ENCODE peak calls at places on chromosomes 12 and 14, in nine cellular contexts. P is psoas muscle; E is nephron progenitor cell; L is NCI-H446 treated with DMSO at 0.1 percent for 48 hours; B is hypothalamus; Q is choroid plexus epithelial cell; H is cardiac septum; F is CD8-positive, alpha-beta T cell; I is cardiac fibroblast. G is an unnamed sample.

GRCh38 chr14:68392393-68393085 is 400.3 kb downstream of the ZFP36L1 start:
- DNase-seq in B (peak), P (peak), F (no peak), E (no peak), I (no peak), Q (peak), H (no peak), L (no peak), G (peak)

GRCh38 chr14:61601923-61602732 is 93.2 kb upstream of the HIF1A start:
- DNase-seq in L (no peak), Q (no peak), F (no peak), I (no peak), B (no peak), E (peak), H (no peak), P (no peak), G (no peak)

GRCh38 chr12:113208041-113208934 is 13.0 kb upstream of the TPCN1 start:
- DNase-seq in E (no peak), F (peak), B (peak), L (no peak), Q (peak), P (no peak), I (no peak), H (no peak), G (peak)

GRCh38 chr12:12333980-12334709 is 15.9 kb downstream of the MANSC1 start:
- DNase-seq in E (peak), Q (peak), L (peak), I (peak), B (no peak), H (no peak), P (peak), F (peak), G (peak)

GRCh38 chr12:116774020-116774419 is 35.9 kb downstream of the RNFT2 start:
- DNase-seq in P (no peak), L (no peak), I (no peak), Q (no peak), E (no peak), B (no peak), H (no peak), F (no peak), G (no peak)

GRCh38 chr14:91883770-91884169 is 16.4 kb upstream of the TC2N start:
- DNase-seq in E (no peak), I (peak), F (no peak), H (no peak), P (peak), B (no peak), L (no peak), Q (no peak), G (peak)

GRCh38 chr12:116798719-116799118 is 60.6 kb downstream of the RNFT2 start:
- DNase-seq in B (no peak), E (no peak), I (no peak), P (no peak), F (no peak), L (no peak), H (no peak), Q (no peak), G (no peak)

GRCh38 chr14:101187816-101188570 is 284.5 kb upstream of the RTL1 start:
- DNase-seq in B (no peak), P (no peak), F (no peak), I (no peak), H (peak), E (no peak), L (no peak), Q (no peak), G (no peak)